ENCODE peak calls at places on chromosomes 1 and 21, in seven cellular contexts. C is right cardiac atrium, X is right atrium auricular region, H is neuronal stem cell, V is adrenal gland, L is colonic mucosa, U is heart left ventricle. R is an unnamed sample.

GRCh38 chr1:23531695-23532094 is 662 bp upstream of the E2F2 start:
- DNase-seq in C (no peak), X (no peak), H (no peak), V (no peak), L (no peak), U (no peak), R (no peak)

GRCh38 chr1:46310321-46310720 is 6.8 kb downstream of the UQCRH start:
- DNase-seq in C (no peak), X (no peak), H (no peak), V (no peak), L (no peak), U (no peak), R (no peak)

GRCh38 chr21:31201548-31201947 is 142.5 kb downstream of the TIAM1 start:
- DNase-seq in C (peak; percentile 64), X (peak; percentile 87), H (no peak), V (no peak), L (no peak), U (peak; percentile 45), R (peak; percentile 74)

GRCh38 chr1:87399264-87399663 is 70.6 kb downstream of the LMO4 start:
- DNase-seq in C (no peak), X (no peak), H (no peak), V (no peak), L (no peak), U (no peak), R (peak; percentile 32)

GRCh38 chr1:44418022-44418673 is 13.1 kb downstream of the RNF220 start:
- DNase-seq in C (no peak), X (no peak), H (no peak), V (no peak), L (no peak), U (no peak), R (no peak)

GRCh38 chr1:119827010-119827409 is 15.8 kb upstream of the REG4 start:
- DNase-seq in C (no peak), X (no peak), H (no peak), V (no peak), L (no peak), U (no peak), R (no peak)

GRCh38 chr21:43802713-43803313 is 13.4 kb downstream of the RRP1 start:
- DNase-seq in C (no peak), X (no peak), H (no peak), V (no peak), L (no peak), U (no peak), R (no peak)

GRCh38 chr1:156860639-156861423 is at the start of gene NTRK1:
- DNase-seq in C (peak; percentile 48), X (no peak), H (no peak), V (peak; percentile 21), L (peak; percentile 24), U (no peak), R (peak; percentile 67)

GRCh38 chr1:198669023-198669698 is 30.3 kb downstream of the PTPRC start:
- DNase-seq in C (no peak), X (no peak), H (no peak), V (no peak), L (no peak), U (no peak), R (peak; percentile 86)

GRCh38 chr1:1024421-1025415 is 4.8 kb downstream of the AGRN start:
- DNase-seq in C (no peak), X (no peak), H (no peak), V (no peak), L (no peak), U (no peak), R (no peak)

DNA sequence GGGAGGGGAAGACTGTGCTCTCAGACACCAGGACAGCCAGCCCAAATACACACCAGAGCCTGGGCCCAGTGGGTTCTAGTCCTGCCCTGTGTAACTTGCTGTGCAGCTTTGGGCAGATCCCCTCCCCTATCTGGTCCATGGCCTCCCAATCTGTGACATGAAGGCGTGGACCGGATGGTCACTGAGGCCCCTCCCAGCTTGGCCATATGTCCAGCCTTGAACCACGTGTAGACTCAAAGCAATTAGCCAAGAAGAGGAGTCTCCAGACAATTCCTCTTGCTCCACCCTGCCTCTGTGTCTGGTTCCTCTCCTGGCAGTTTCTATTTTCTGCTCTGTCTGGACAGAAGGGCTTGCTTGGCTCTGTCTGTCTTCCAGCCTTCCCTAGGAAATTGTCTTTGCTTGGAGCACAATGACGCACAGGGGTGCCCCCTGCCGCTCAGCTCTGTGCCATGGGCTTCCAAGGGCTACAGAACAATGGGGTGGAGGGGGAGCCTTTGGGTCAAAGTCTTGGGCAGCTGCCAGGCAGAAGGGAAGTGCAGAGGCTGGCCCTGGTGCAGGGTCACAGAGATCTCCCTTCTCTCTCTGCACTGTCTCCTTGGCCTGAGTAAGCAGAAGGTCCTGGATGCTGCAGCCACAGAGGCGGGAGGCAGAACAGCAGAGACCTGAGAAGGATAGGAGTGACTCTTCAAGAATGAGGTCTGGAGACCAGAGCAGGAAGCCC is 66.1 kb downstream of the TENT5C start:
- DNase-seq in C (peak; percentile 87), X (peak; percentile 75), H (peak; percentile 8), V (peak; percentile 50), L (peak; percentile 69), U (peak; percentile 83), R (no peak)
- H3K4me3 ChIP-seq in C (no peak overlapping the region), X (no peak overlapping the region), H (no peak overlapping the region), V (no peak overlapping the region), L (no peak overlapping the region), U (no peak overlapping the region), R (no peak overlapping the region)

GRCh38 chr1:234212764-234213406 is 160.4 kb upstream of the COA6 start:
- DNase-seq in C (no peak), X (peak; percentile 34), H (no peak), V (no peak), L (no peak), U (no peak), R (no peak)
- H3K27me3 ChIP-seq in C (no peaks in the 10 kb centered on the region), X (peaks cover 4% of the 10 kb centered on the region), H (peaks cover 2% of the 10 kb centered on the region), V (peaks cover 13% of the 10 kb centered on the region), L (peaks cover 15% of the 10 kb centered on the region), U (peaks cover 33% of the 10 kb centered on the region), R (peaks cover 11% of the 10 kb centered on the region)

DNA sequence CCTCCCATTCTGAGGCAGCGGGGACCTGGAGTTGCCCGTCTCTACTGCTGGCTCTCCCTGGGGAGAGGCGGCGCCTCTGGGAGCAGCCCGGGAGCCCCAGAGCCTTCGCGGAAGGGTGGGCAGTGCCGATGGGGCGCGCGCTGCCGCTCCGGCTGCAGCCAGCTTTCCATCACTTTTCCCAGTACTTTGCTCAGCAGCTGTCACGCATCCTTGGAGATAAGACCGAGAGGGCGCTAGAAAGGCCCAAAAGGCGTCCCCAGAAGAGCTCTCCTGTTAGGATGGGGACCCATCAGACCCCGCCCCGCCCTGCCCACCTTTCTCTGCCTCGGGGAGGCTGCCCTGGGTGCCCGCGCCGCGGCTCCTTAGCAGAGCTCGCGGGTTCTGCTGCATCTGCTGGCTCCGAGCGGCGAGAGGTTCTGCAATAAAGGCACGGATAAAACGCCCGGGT is 531 bp downstream of the KCNH1 start:
- DNase-seq in C (peak; percentile 9), X (no peak), H (no peak), V (no peak), L (no peak), U (no peak), R (no peak)
- H3K4me3 ChIP-seq in C (peak overlapping the region; percentile 48), X (peak overlapping the region; percentile 2), H (peak overlapping the region; percentile 56), V (no peak overlapping the region), L (peak overlapping the region; percentile 35), U (peak overlapping the region; percentile 54), R (peak overlapping the region; percentile 34)

GRCh38 chr1:18560692-18561091 is 70.0 kb upstream of the PAX7 start:
- DNase-seq in C (no peak), X (no peak), H (no peak), V (no peak), L (no peak), U (no peak), R (no peak)
- H3K27me3 ChIP-seq in C (no peaks in the 10 kb centered on the region), X (no peaks in the 10 kb centered on the region), H (no peaks in the 10 kb centered on the region), V (peaks cover 44% of the 10 kb centered on the region), L (peaks cover 28% of the 10 kb centered on the region), U (peaks cover 28% of the 10 kb centered on the region), R (peaks cover 39% of the 10 kb centered on the region)

GRCh38 chr1:217924924-217925323 is 293.8 kb downstream of the SPATA17 start:
- DNase-seq in C (no peak), X (no peak), H (no peak), V (no peak), L (no peak), U (no peak), R (no peak)
- H3K4me3 ChIP-seq in C (peak overlapping the region; percentile 36), X (peak overlapping the region; percentile 14), H (no peak overlapping the region), V (no peak overlapping the region), L (no peak overlapping the region), U (no peak overlapping the region), R (no peak overlapping the region)

GRCh38 chr21:37184784-37185593 is 82.1 kb downstream of the VPS26C start:
- DNase-seq in C (no peak), X (no peak), H (no peak), V (no peak), L (no peak), U (no peak), R (no peak)

GRCh38 chr21:37176716-37177115 is 90.4 kb downstream of the VPS26C start:
- DNase-seq in C (no peak), X (no peak), H (no peak), V (no peak), L (no peak), U (no peak), R (no peak)

GRCh38 chr21:37183749-37184148 is 83.4 kb downstream of the VPS26C start:
- DNase-seq in C (no peak), X (no peak), H (no peak), V (no peak), L (no peak), U (no peak), R (no peak)

GRCh38 chr21:37182222-37182621 is 84.9 kb downstream of the VPS26C start:
- DNase-seq in C (no peak), X (no peak), H (no peak), V (no peak), L (no peak), U (no peak), R (no peak)

DNA sequence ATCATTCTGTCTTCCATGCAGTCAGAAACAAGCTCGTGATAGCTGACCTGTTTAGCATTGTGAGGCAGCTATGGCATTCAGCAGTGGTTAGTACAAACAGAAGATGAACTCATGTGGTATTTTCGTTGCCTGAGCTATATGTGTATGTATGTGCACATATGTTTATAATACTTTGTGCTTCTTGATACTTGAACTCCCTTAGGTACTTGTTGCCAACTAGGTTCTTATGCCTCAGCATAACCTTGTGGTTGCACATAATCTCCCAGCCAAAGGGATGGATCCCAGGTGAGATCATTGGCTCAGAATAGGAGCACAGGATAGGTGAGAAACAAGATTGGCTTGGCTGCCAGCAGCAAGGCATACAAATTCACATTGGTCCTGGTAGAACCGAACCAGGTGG is 86.1 kb downstream of the VPS26C start:
- DNase-seq in C (no peak), X (no peak), H (no peak), V (no peak), L (no peak), U (no peak), R (no peak)
- H3K27me3 ChIP-seq in C (no peaks in the 10 kb centered on the region), X (no peaks in the 10 kb centered on the region), H (no peaks in the 10 kb centered on the region), V (no peaks in the 10 kb centered on the region), L (no peaks in the 10 kb centered on the region), U (no peaks in the 10 kb centered on the region), R (no peaks in the 10 kb centered on the region)